ENCODE peak calls at places on chromosomes 3 and 15, in nine cellular contexts. One of them, this sample, is unnamed.

GRCh38 chr15:99929266-99929665 is 196.0 kb upstream of the LYSMD4 start:
- DNase-seq in colonic mucosa: no peak
- DNase-seq in ovary: no peak
- DNase-seq in esophagus squamous epithelium: no peak
- DNase-seq in pancreas: no peak
- DNase-seq in heart left ventricle: no peak
- DNase-seq in CD8-positive, alpha-beta T cell: no peak
- DNase-seq in HepG2: no peak
- DNase-seq in uterus: no peak
- DNase-seq in this sample: peak; percentile 42

GRCh38 chr3:23959147-23959900 is 14.2 kb downstream of the NR1D2 start:
- DNase-seq in colonic mucosa: no peak
- DNase-seq in ovary: no peak
- DNase-seq in esophagus squamous epithelium: no peak
- DNase-seq in pancreas: no peak
- DNase-seq in heart left ventricle: no peak
- DNase-seq in CD8-positive, alpha-beta T cell: no peak
- DNase-seq in HepG2: peak; percentile 18
- DNase-seq in uterus: no peak
- DNase-seq in this sample: no peak

GRCh38 chr3:113275876-113276580 is 64.7 kb downstream of the BOC start:
- DNase-seq in colonic mucosa: no peak
- DNase-seq in ovary: no peak
- DNase-seq in esophagus squamous epithelium: no peak
- DNase-seq in pancreas: peak; percentile 46
- DNase-seq in heart left ventricle: no peak
- DNase-seq in CD8-positive, alpha-beta T cell: no peak
- DNase-seq in HepG2: peak; percentile 76
- DNase-seq in uterus: peak; percentile 48
- DNase-seq in this sample: no peak

GRCh38 chr15:40929730-40930429 is 740 bp downstream of the DLL4 start:
- DNase-seq in colonic mucosa: peak; percentile 62
- DNase-seq in ovary: no peak
- DNase-seq in esophagus squamous epithelium: no peak
- DNase-seq in pancreas: peak; percentile 53
- DNase-seq in heart left ventricle: peak; percentile 57
- DNase-seq in CD8-positive, alpha-beta T cell: no peak
- DNase-seq in HepG2: no peak
- DNase-seq in uterus: no peak
- DNase-seq in this sample: no peak

GRCh38 chr3:15685927-15686326 is 84.4 kb downstream of the BTD start:
- DNase-seq in colonic mucosa: no peak
- DNase-seq in ovary: no peak
- DNase-seq in esophagus squamous epithelium: no peak
- DNase-seq in pancreas: no peak
- DNase-seq in heart left ventricle: no peak
- DNase-seq in CD8-positive, alpha-beta T cell: no peak
- DNase-seq in HepG2: peak; percentile 12
- DNase-seq in uterus: no peak
- DNase-seq in this sample: no peak

GRCh38 chr3:132538072-132538471 is 59.0 kb upstream of the ACKR4 start:
- DNase-seq in colonic mucosa: no peak
- DNase-seq in ovary: no peak
- DNase-seq in esophagus squamous epithelium: no peak
- DNase-seq in pancreas: peak; percentile 46
- DNase-seq in heart left ventricle: no peak
- DNase-seq in CD8-positive, alpha-beta T cell: no peak
- DNase-seq in HepG2: peak; percentile 71
- DNase-seq in uterus: no peak
- DNase-seq in this sample: no peak

GRCh38 chr15:74795961-74796625 is 14.2 kb downstream of the CSK start:
- DNase-seq in colonic mucosa: no peak
- DNase-seq in ovary: no peak
- DNase-seq in esophagus squamous epithelium: no peak
- DNase-seq in pancreas: no peak
- DNase-seq in heart left ventricle: no peak
- DNase-seq in CD8-positive, alpha-beta T cell: no peak
- DNase-seq in HepG2: no peak
- DNase-seq in uterus: no peak
- DNase-seq in this sample: no peak

GRCh38 chr3:25781145-25781757 is 2.0 kb downstream of the NGLY1 start:
- DNase-seq in colonic mucosa: no peak
- DNase-seq in ovary: no peak
- DNase-seq in esophagus squamous epithelium: no peak
- DNase-seq in pancreas: no peak
- DNase-seq in heart left ventricle: no peak
- DNase-seq in CD8-positive, alpha-beta T cell: no peak
- DNase-seq in HepG2: no peak
- DNase-seq in uterus: no peak
- DNase-seq in this sample: no peak

GRCh38 chr3:52001443-52001974 is 5.8 kb upstream of the RPL29 start:
- DNase-seq in colonic mucosa: peak; percentile 79
- DNase-seq in ovary: peak; percentile 85
- DNase-seq in esophagus squamous epithelium: no peak
- DNase-seq in pancreas: peak; percentile 74
- DNase-seq in heart left ventricle: peak; percentile 69
- DNase-seq in CD8-positive, alpha-beta T cell: peak; percentile 80
- DNase-seq in HepG2: peak; percentile 78
- DNase-seq in uterus: peak; percentile 79
- DNase-seq in this sample: peak; percentile 95

GRCh38 chr3:44504566-44504965 is 27.1 kb upstream of the ZNF445 start:
- DNase-seq in colonic mucosa: no peak
- DNase-seq in ovary: no peak
- DNase-seq in esophagus squamous epithelium: no peak
- DNase-seq in pancreas: no peak
- DNase-seq in heart left ventricle: no peak
- DNase-seq in CD8-positive, alpha-beta T cell: no peak
- DNase-seq in HepG2: no peak
- DNase-seq in uterus: no peak
- DNase-seq in this sample: no peak
- H3K9me3 ChIP-seq in colonic mucosa: no peaks in the 10 kb centered on the region
- H3K9me3 ChIP-seq in ovary: peaks cover 16% of the 10 kb centered on the region
- H3K9me3 ChIP-seq in esophagus squamous epithelium: peaks cover 35% of the 10 kb centered on the region
- H3K9me3 ChIP-seq in pancreas: no peaks in the 10 kb centered on the region
- H3K9me3 ChIP-seq in heart left ventricle: no peaks in the 10 kb centered on the region
- H3K9me3 ChIP-seq in CD8-positive, alpha-beta T cell: peaks cover 21% of the 10 kb centered on the region
- H3K9me3 ChIP-seq in HepG2: peaks cover 25% of the 10 kb centered on the region
- H3K9me3 ChIP-seq in uterus: peaks cover 10% of the 10 kb centered on the region
- H3K9me3 ChIP-seq in this sample: no peaks in the 10 kb centered on the region

GRCh38 chr3:183918178-183918577 is 33.5 kb upstream of the PARL start:
- DNase-seq in colonic mucosa: no peak
- DNase-seq in ovary: no peak
- DNase-seq in esophagus squamous epithelium: no peak
- DNase-seq in pancreas: no peak
- DNase-seq in heart left ventricle: no peak
- DNase-seq in CD8-positive, alpha-beta T cell: no peak
- DNase-seq in HepG2: no peak
- DNase-seq in uterus: no peak
- DNase-seq in this sample: no peak
- H3K9me3 ChIP-seq in colonic mucosa: no peaks in the 10 kb centered on the region
- H3K9me3 ChIP-seq in ovary: no peaks in the 10 kb centered on the region
- H3K9me3 ChIP-seq in esophagus squamous epithelium: no peaks in the 10 kb centered on the region
- H3K9me3 ChIP-seq in pancreas: no peaks in the 10 kb centered on the region
- H3K9me3 ChIP-seq in heart left ventricle: no peaks in the 10 kb centered on the region
- H3K9me3 ChIP-seq in CD8-positive, alpha-beta T cell: no peaks in the 10 kb centered on the region
- H3K9me3 ChIP-seq in HepG2: no peaks in the 10 kb centered on the region
- H3K9me3 ChIP-seq in uterus: no peaks in the 10 kb centered on the region
- H3K9me3 ChIP-seq in this sample: no peaks in the 10 kb centered on the region

GRCh38 chr15:79914728-79915127 is 17.9 kb upstream of the MTHFS start:
- DNase-seq in colonic mucosa: no peak
- DNase-seq in ovary: no peak
- DNase-seq in esophagus squamous epithelium: no peak
- DNase-seq in pancreas: no peak
- DNase-seq in heart left ventricle: no peak
- DNase-seq in CD8-positive, alpha-beta T cell: no peak
- DNase-seq in HepG2: no peak
- DNase-seq in uterus: no peak
- DNase-seq in this sample: no peak
- H3K9me3 ChIP-seq in colonic mucosa: peaks cover 8% of the 10 kb centered on the region
- H3K9me3 ChIP-seq in ovary: no peaks in the 10 kb centered on the region
- H3K9me3 ChIP-seq in esophagus squamous epithelium: peaks cover 80% of the 10 kb centered on the region
- H3K9me3 ChIP-seq in pancreas: no peaks in the 10 kb centered on the region
- H3K9me3 ChIP-seq in heart left ventricle: no peaks in the 10 kb centered on the region
- H3K9me3 ChIP-seq in CD8-positive, alpha-beta T cell: peaks cover 37% of the 10 kb centered on the region
- H3K9me3 ChIP-seq in HepG2: peaks cover 32% of the 10 kb centered on the region
- H3K9me3 ChIP-seq in uterus: peaks cover 30% of the 10 kb centered on the region
- H3K9me3 ChIP-seq in this sample: no peaks in the 10 kb centered on the region

DNA sequence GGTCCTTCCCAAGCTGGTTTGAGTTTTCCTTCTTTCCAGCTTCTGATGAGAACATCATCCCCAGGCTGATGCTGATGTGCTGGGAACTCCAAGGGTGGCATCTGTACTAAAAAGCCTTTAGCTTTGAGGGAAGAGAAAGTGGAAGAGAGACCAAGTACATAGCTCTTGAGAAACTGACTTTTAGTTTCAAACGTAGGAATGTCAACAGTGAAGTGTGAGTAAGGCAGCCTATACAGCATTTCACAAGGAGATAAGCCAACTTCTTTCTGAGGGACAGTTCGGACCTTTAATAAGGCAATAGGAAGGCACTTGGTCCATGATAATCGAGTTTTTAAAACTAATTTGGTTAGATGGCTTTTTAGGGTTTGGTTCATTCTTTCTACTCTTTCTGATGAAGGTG is 53.7 kb downstream of the DLG1 start:
- DNase-seq in colonic mucosa: no peak
- DNase-seq in ovary: no peak
- DNase-seq in esophagus squamous epithelium: no peak
- DNase-seq in pancreas: no peak
- DNase-seq in heart left ventricle: no peak
- DNase-seq in CD8-positive, alpha-beta T cell: no peak
- DNase-seq in HepG2: no peak
- DNase-seq in uterus: no peak
- DNase-seq in this sample: no peak
- H3K9me3 ChIP-seq in colonic mucosa: no peaks in the 10 kb centered on the region
- H3K9me3 ChIP-seq in ovary: no peaks in the 10 kb centered on the region
- H3K9me3 ChIP-seq in esophagus squamous epithelium: peaks cover 55% of the 10 kb centered on the region
- H3K9me3 ChIP-seq in pancreas: no peaks in the 10 kb centered on the region
- H3K9me3 ChIP-seq in heart left ventricle: no peaks in the 10 kb centered on the region
- H3K9me3 ChIP-seq in CD8-positive, alpha-beta T cell: peaks cover 22% of the 10 kb centered on the region
- H3K9me3 ChIP-seq in HepG2: peaks cover 36% of the 10 kb centered on the region
- H3K9me3 ChIP-seq in uterus: peaks cover 15% of the 10 kb centered on the region
- H3K9me3 ChIP-seq in this sample: peaks cover 43% of the 10 kb centered on the region

GRCh38 chr15:25184356-25185155 is 229.8 kb downstream of the SNRPN start:
- DNase-seq in colonic mucosa: no peak
- DNase-seq in ovary: no peak
- DNase-seq in esophagus squamous epithelium: no peak
- DNase-seq in pancreas: no peak
- DNase-seq in heart left ventricle: no peak
- DNase-seq in CD8-positive, alpha-beta T cell: no peak
- DNase-seq in HepG2: no peak
- DNase-seq in uterus: no peak
- DNase-seq in this sample: no peak
- H3K9me3 ChIP-seq in colonic mucosa: no peaks in the 10 kb centered on the region
- H3K9me3 ChIP-seq in ovary: peaks cover 23% of the 10 kb centered on the region
- H3K9me3 ChIP-seq in esophagus squamous epithelium: peaks cover 100% of the 10 kb centered on the region
- H3K9me3 ChIP-seq in pancreas: no peaks in the 10 kb centered on the region
- H3K9me3 ChIP-seq in heart left ventricle: no peaks in the 10 kb centered on the region
- H3K9me3 ChIP-seq in CD8-positive, alpha-beta T cell: no peaks in the 10 kb centered on the region
- H3K9me3 ChIP-seq in HepG2: peaks cover 99% of the 10 kb centered on the region
- H3K9me3 ChIP-seq in uterus: no peaks in the 10 kb centered on the region
- H3K9me3 ChIP-seq in this sample: peaks cover 34% of the 10 kb centered on the region

GRCh38 chr15:25192651-25193050 is 237.9 kb downstream of the SNRPN start:
- DNase-seq in colonic mucosa: no peak
- DNase-seq in ovary: no peak
- DNase-seq in esophagus squamous epithelium: no peak
- DNase-seq in pancreas: no peak
- DNase-seq in heart left ventricle: no peak
- DNase-seq in CD8-positive, alpha-beta T cell: no peak
- DNase-seq in HepG2: no peak
- DNase-seq in uterus: no peak
- DNase-seq in this sample: no peak
- H3K9me3 ChIP-seq in colonic mucosa: no peaks in the 10 kb centered on the region
- H3K9me3 ChIP-seq in ovary: peaks cover 13% of the 10 kb centered on the region
- H3K9me3 ChIP-seq in esophagus squamous epithelium: peaks cover 97% of the 10 kb centered on the region
- H3K9me3 ChIP-seq in pancreas: no peaks in the 10 kb centered on the region
- H3K9me3 ChIP-seq in heart left ventricle: no peaks in the 10 kb centered on the region
- H3K9me3 ChIP-seq in CD8-positive, alpha-beta T cell: no peaks in the 10 kb centered on the region
- H3K9me3 ChIP-seq in HepG2: peaks cover 100% of the 10 kb centered on the region
- H3K9me3 ChIP-seq in uterus: no peaks in the 10 kb centered on the region
- H3K9me3 ChIP-seq in this sample: peaks cover 58% of the 10 kb centered on the region

GRCh38 chr15:25208735-25209134 is 230.1 kb downstream of the UBE3A start:
- DNase-seq in colonic mucosa: no peak
- DNase-seq in ovary: no peak
- DNase-seq in esophagus squamous epithelium: no peak
- DNase-seq in pancreas: no peak
- DNase-seq in heart left ventricle: no peak
- DNase-seq in CD8-positive, alpha-beta T cell: no peak
- DNase-seq in HepG2: no peak
- DNase-seq in uterus: no peak
- DNase-seq in this sample: no peak

GRCh38 chr15:25207369-25207768 is 231.5 kb downstream of the UBE3A start:
- DNase-seq in colonic mucosa: no peak
- DNase-seq in ovary: no peak
- DNase-seq in esophagus squamous epithelium: no peak
- DNase-seq in pancreas: no peak
- DNase-seq in heart left ventricle: no peak
- DNase-seq in CD8-positive, alpha-beta T cell: no peak
- DNase-seq in HepG2: no peak
- DNase-seq in uterus: no peak
- DNase-seq in this sample: no peak
- H3K9me3 ChIP-seq in colonic mucosa: no peaks in the 10 kb centered on the region
- H3K9me3 ChIP-seq in ovary: peaks cover 10% of the 10 kb centered on the region
- H3K9me3 ChIP-seq in esophagus squamous epithelium: peaks cover 98% of the 10 kb centered on the region
- H3K9me3 ChIP-seq in pancreas: no peaks in the 10 kb centered on the region
- H3K9me3 ChIP-seq in heart left ventricle: no peaks in the 10 kb centered on the region
- H3K9me3 ChIP-seq in CD8-positive, alpha-beta T cell: no peaks in the 10 kb centered on the region
- H3K9me3 ChIP-seq in HepG2: peaks cover 99% of the 10 kb centered on the region
- H3K9me3 ChIP-seq in uterus: no peaks in the 10 kb centered on the region
- H3K9me3 ChIP-seq in this sample: no peaks in the 10 kb centered on the region

GRCh38 chr3:75042941-75043340 is 428.5 kb upstream of the CNTN3 start:
- DNase-seq in colonic mucosa: no peak
- DNase-seq in ovary: no peak
- DNase-seq in esophagus squamous epithelium: no peak
- DNase-seq in pancreas: no peak
- DNase-seq in heart left ventricle: no peak
- DNase-seq in CD8-positive, alpha-beta T cell: no peak
- DNase-seq in HepG2: no peak
- DNase-seq in uterus: no peak
- DNase-seq in this sample: no peak
- H3K9me3 ChIP-seq in colonic mucosa: no peaks in the 10 kb centered on the region
- H3K9me3 ChIP-seq in ovary: peaks cover 6% of the 10 kb centered on the region
- H3K9me3 ChIP-seq in esophagus squamous epithelium: peaks cover 5% of the 10 kb centered on the region
- H3K9me3 ChIP-seq in pancreas: no peaks in the 10 kb centered on the region
- H3K9me3 ChIP-seq in heart left ventricle: no peaks in the 10 kb centered on the region
- H3K9me3 ChIP-seq in CD8-positive, alpha-beta T cell: no peaks in the 10 kb centered on the region
- H3K9me3 ChIP-seq in HepG2: peaks cover 70% of the 10 kb centered on the region
- H3K9me3 ChIP-seq in uterus: peaks cover 6% of the 10 kb centered on the region
- H3K9me3 ChIP-seq in this sample: peaks cover 16% of the 10 kb centered on the region